ENCODE peak calls at places on chromosomes 13 and 19, in eight cellular contexts. G, F, X, P, K, M, E and S are unnamed samples.

GRCh38 chr13:37446503-37446902 is 152.1 kb downstream of the POSTN start:
- DNase-seq in E (no peak), M (no peak), G (no peak), X (peak; percentile 11), F (no peak), K (no peak), P (no peak), S (no peak)

GRCh38 chr13:51764184-51765141 is 39.5 kb downstream of the DHRS12 start:
- DNase-seq in G (peak; percentile 35), F (peak; percentile 31), X (peak; percentile 65), M (no peak), E (peak; percentile 40), P (no peak), K (peak; percentile 2), S (no peak)

GRCh38 chr19:955803-956746 is 28.1 kb upstream of the WDR18 start:
- DNase-seq in F (no peak), P (no peak), G (no peak), E (no peak), M (no peak), K (no peak), X (peak; percentile 17), S (no peak)

GRCh38 chr19:57351867-57352266 is 796 bp downstream of the ZNF304 start:
- DNase-seq in K (no peak), F (no peak), G (no peak), M (no peak), E (no peak), X (no peak), P (no peak), S (no peak)

GRCh38 chr13:73676550-73677040 is 457.6 kb downstream of the KLF12 start:
- DNase-seq in K (no peak), F (no peak), X (no peak), G (no peak), M (no peak), E (no peak), P (no peak), S (no peak)

GRCh38 chr19:47106819-47107200 is 6.8 kb downstream of the ZC3H4 start:
- DNase-seq in X (no peak), K (no peak), F (no peak), P (no peak), E (no peak), G (no peak), M (no peak), S (no peak)

GRCh38 chr19:7535993-7536685 is 622 bp downstream of the PNPLA6 start:
- DNase-seq in P (no peak), M (no peak), F (no peak), G (no peak), K (no peak), E (no peak), X (no peak), S (peak; percentile 75)

GRCh38 chr19:1154731-1155351 is 19.2 kb downstream of the SBNO2 start:
- DNase-seq in G (no peak), M (no peak), E (no peak), P (no peak), X (no peak), K (no peak), F (peak; percentile 96), S (no peak)

GRCh38 chr13:46142692-46143238 is 37.9 kb upstream of the CPB2 start:
- DNase-seq in X (no peak), G (no peak), P (no peak), M (no peak), F (no peak), K (peak; percentile 83), E (no peak), S (no peak)

GRCh38 chr13:114281351-114282142 is at the start of gene UPF3A:
- DNase-seq in M (no peak), X (peak; percentile 90), F (peak; percentile 91), E (peak; percentile 73), P (peak; percentile 88), G (peak; percentile 81), K (peak; percentile 97), S (peak; percentile 98)

GRCh38 chr13:29454931-29455481 is 140.5 kb downstream of the SLC7A1 start:
- DNase-seq in P (no peak), X (no peak), K (no peak), E (no peak), F (no peak), G (no peak), M (no peak), S (peak; percentile 62)

GRCh38 chr13:99614465-99614885 is 113.2 kb downstream of the TM9SF2 start:
- DNase-seq in F (no peak), X (no peak), E (no peak), M (no peak), P (no peak), G (peak; percentile 12), K (no peak), S (peak; percentile 75)

GRCh38 chr13:33310245-33311038 is 24.9 kb upstream of the STARD13 start:
- DNase-seq in G (no peak), M (no peak), E (no peak), K (no peak), P (no peak), F (no peak), X (no peak), S (no peak)

GRCh38 chr13:44484562-44485164 is 91.5 kb downstream of the TSC22D1 start:
- DNase-seq in K (no peak), G (no peak), F (no peak), P (peak; percentile 62), E (no peak), X (no peak), M (no peak), S (no peak)

GRCh38 chr13:22009500-22009899 is 338.6 kb downstream of the FGF9 start:
- DNase-seq in E (no peak), X (no peak), K (no peak), M (no peak), P (no peak), G (no peak), F (peak; percentile 28), S (no peak)

GRCh38 chr19:5953680-5954213 is 24.2 kb downstream of the RANBP3 start:
- DNase-seq in G (no peak), M (no peak), E (no peak), X (no peak), F (peak; percentile 72), P (no peak), K (no peak), S (no peak)

GRCh38 chr13:97914537-97914936 is 38.9 kb upstream of the IPO5 start:
- DNase-seq in E (no peak), K (no peak), G (no peak), P (no peak), X (no peak), F (no peak), M (no peak), S (no peak)

GRCh38 chr19:34274284-34274826 is 20.0 kb downstream of the GARRE1 start:
- DNase-seq in K (no peak), E (no peak), P (no peak), M (no peak), G (no peak), X (no peak), F (no peak), S (no peak)

GRCh38 chr13:67184247-67184646 is 45.9 kb downstream of the PCDH9 start:
- DNase-seq in F (no peak), G (no peak), K (no peak), M (no peak), P (no peak), E (no peak), X (no peak), S (no peak)

GRCh38 chr13:39836038-39836437 is 180.6 kb downstream of the COG6 start:
- DNase-seq in P (no peak), G (no peak), F (no peak), X (no peak), K (no peak), M (no peak), E (no peak), S (peak; percentile 51)

GRCh38 chr13:78601124-78601885 is 2.0 kb downstream of the POU4F1 start:
- DNase-seq in X (no peak), F (no peak), K (no peak), M (no peak), G (no peak), E (no peak), P (no peak), S (peak; percentile 75)

GRCh38 chr19:5126498-5127223 is 157.7 kb downstream of the KDM4B start:
- DNase-seq in X (no peak), F (no peak), G (no peak), E (no peak), M (no peak), K (no peak), P (no peak), S (no peak)

GRCh38 chr13:110407021-110407420 is 99.9 kb downstream of the COL4A2 start:
- DNase-seq in X (no peak), E (no peak), G (no peak), P (no peak), M (no peak), K (no peak), F (no peak), S (no peak)

GRCh38 chr13:30107536-30108136 is 199.7 kb downstream of the KATNAL1 start:
- DNase-seq in K (no peak), M (no peak), P (no peak), E (no peak), X (no peak), G (no peak), F (peak; percentile 35), S (no peak)

GRCh38 chr13:109773276-109773675 is 13.1 kb downstream of the IRS2 start:
- DNase-seq in P (no peak), E (no peak), X (no peak), F (peak; percentile 40), G (no peak), K (no peak), M (no peak), S (no peak)

GRCh38 chr19:55694656-55695491 is 19.8 kb downstream of the EPN1 start:
- DNase-seq in F (no peak), K (no peak), M (no peak), P (no peak), X (no peak), G (no peak), E (no peak), S (no peak)

GRCh38 chr13:100363351-100363750 is 225.2 kb downstream of the GGACT start:
- DNase-seq in G (no peak), M (no peak), K (no peak), P (no peak), X (no peak), E (no peak), F (no peak), S (no peak)

GRCh38 chr19:18173572-18174294 is at the start of gene IFI30:
- DNase-seq in M (no peak), X (peak; percentile 58), F (peak; percentile 88), P (no peak), K (peak; percentile 78), G (peak; percentile 44), E (peak; percentile 28), S (peak; percentile 93)

GRCh38 chr19:45057444-45057843 is 18.6 kb downstream of the CLASRP start:
- DNase-seq in G (no peak), F (no peak), X (no peak), M (no peak), E (no peak), K (no peak), P (no peak), S (no peak)